ENCODE peak calls at places on chromosomes 7 and 10, in seven cellular contexts. Q is heart left ventricle, G is left lung, I is HCT116, K is brain microvascular endothelial cell, D is OCI-LY7, M is H9. N is an unnamed sample.
A peak's percentile ranks its signal among the peaks of the same experiment; 100 is the strongest.

GRCh38 chr7:99275496-99275895 is 2.9 kb downstream of the MYH16 start:
- DNase-seq in Q (no peak), G (no peak), I (no peak), K (no peak), D (no peak), M (no peak), N (no peak)

GRCh38 chr7:19747740-19748339 is 25.6 kb downstream of the TMEM196 start:
- DNase-seq in Q (no peak), G (no peak), I (peak; percentile 49), K (peak; percentile 1), D (peak; percentile 34), M (no peak), N (peak; percentile 36)

GRCh38 chr7:27191081-27191715 is 6.2 kb upstream of the HOXA11 start:
- DNase-seq in Q (no peak), G (peak; percentile 21), I (no peak), K (no peak), D (no peak), M (peak; percentile 31), N (no peak)

GRCh38 chr10:132551093-132551807 is 13.7 kb downstream of the INPP5A start:
- DNase-seq in Q (no peak), G (peak; percentile 43), I (no peak), K (no peak), D (peak; percentile 84), M (no peak), N (no peak)

GRCh38 chr7:111499027-111499426 is 63.3 kb downstream of the IMMP2L start:
- DNase-seq in Q (no peak), G (no peak), I (peak; percentile 7), K (peak; percentile 89), D (no peak), M (no peak), N (peak; percentile 95)

GRCh38 chr7:5629941-5630340 is 151.5 kb downstream of the RNF216 start:
- DNase-seq in Q (no peak), G (no peak), I (peak; percentile 7), K (peak; percentile 75), D (no peak), M (no peak), N (peak; percentile 79)

GRCh38 chr7:117165656-117166055 is 157.2 kb downstream of the WNT2 start:
- DNase-seq in Q (peak; percentile 18), G (peak; percentile 46), I (no peak), K (no peak), D (no peak), M (no peak), N (no peak)

GRCh38 chr10:34494012-34494411 is 321.1 kb downstream of the PARD3 start:
- DNase-seq in Q (no peak), G (no peak), I (no peak), K (no peak), D (no peak), M (no peak), N (peak; percentile 71)

GRCh38 chr10:96548589-96548988 is 34.9 kb upstream of the TLL2 start:
- DNase-seq in Q (no peak), G (no peak), I (no peak), K (no peak), D (no peak), M (no peak), N (no peak)

GRCh38 chr7:4837041-4837813 is 24.6 kb downstream of the PAPOLB start:
- DNase-seq in Q (no peak), G (no peak), I (no peak), K (peak; percentile 56), D (no peak), M (no peak), N (no peak)

GRCh38 chr10:100482181-100482833 is 19.5 kb downstream of the WNT8B start:
- DNase-seq in Q (peak; percentile 59), G (peak; percentile 70), I (peak; percentile 13), K (peak; percentile 48), D (peak; percentile 48), M (peak; percentile 88), N (peak; percentile 46)

GRCh38 chr10:132421377-132422168 is 24.6 kb downstream of the PWWP2B start:
- DNase-seq in Q (peak; percentile 82), G (peak; percentile 91), I (no peak), K (peak; percentile 27), D (peak; percentile 83), M (no peak), N (peak; percentile 74)

GRCh38 chr10:96365571-96365970 is 6.8 kb upstream of the OPALIN start:
- DNase-seq in Q (no peak), G (no peak), I (no peak), K (no peak), D (no peak), M (no peak), N (no peak)

GRCh38 chr10:4213441-4213840 is 428.4 kb upstream of the KLF6 start:
- DNase-seq in Q (no peak), G (no peak), I (no peak), K (no peak), D (no peak), M (no peak), N (no peak)

GRCh38 chr10:42991442-42992098 is 85.3 kb upstream of the RET start:
- DNase-seq in Q (peak; percentile 3), G (no peak), I (no peak), K (no peak), D (no peak), M (no peak), N (no peak)

GRCh38 chr10:69392481-69393000 is 24.2 kb downstream of the TACR2 start:
- DNase-seq in Q (peak; percentile 83), G (peak; percentile 86), I (peak; percentile 65), K (peak; percentile 64), D (peak; percentile 83), M (peak; percentile 95), N (peak; percentile 93)

GRCh38 chr7:64863969-64864368 is 39.1 kb upstream of the ZNF273 start:
- DNase-seq in Q (no peak), G (no peak), I (no peak), K (no peak), D (no peak), M (peak; percentile 3), N (no peak)

GRCh38 chr10:13366891-13367290 is 18.8 kb upstream of the SEPHS1 start:
- DNase-seq in Q (no peak), G (no peak), I (no peak), K (no peak), D (no peak), M (no peak), N (no peak)

GRCh38 chr10:57494481-57494880 is 773.2 kb downstream of the IPMK start:
- DNase-seq in Q (no peak), G (no peak), I (no peak), K (no peak), D (no peak), M (no peak), N (no peak)

GRCh38 chr10:49611815-49612512 is 1.9 kb downstream of the SLC18A3 start:
- DNase-seq in Q (no peak), G (no peak), I (no peak), K (no peak), D (no peak), M (peak; percentile 37), N (no peak)

GRCh38 chr7:5643280-5643679 is 138.2 kb downstream of the RNF216 start:
- DNase-seq in Q (peak; percentile 51), G (no peak), I (no peak), K (peak; percentile 30), D (no peak), M (peak; percentile 63), N (peak; percentile 36)

GRCh38 chr7:102864958-102865357 is 47.8 kb upstream of the LRRC17 start:
- DNase-seq in Q (no peak), G (no peak), I (no peak), K (no peak), D (no peak), M (no peak), N (no peak)

GRCh38 chr10:99912057-99912456 is 97.7 kb downstream of the DNMBP start:
- DNase-seq in Q (no peak), G (no peak), I (no peak), K (no peak), D (no peak), M (no peak), N (no peak)

DNA sequence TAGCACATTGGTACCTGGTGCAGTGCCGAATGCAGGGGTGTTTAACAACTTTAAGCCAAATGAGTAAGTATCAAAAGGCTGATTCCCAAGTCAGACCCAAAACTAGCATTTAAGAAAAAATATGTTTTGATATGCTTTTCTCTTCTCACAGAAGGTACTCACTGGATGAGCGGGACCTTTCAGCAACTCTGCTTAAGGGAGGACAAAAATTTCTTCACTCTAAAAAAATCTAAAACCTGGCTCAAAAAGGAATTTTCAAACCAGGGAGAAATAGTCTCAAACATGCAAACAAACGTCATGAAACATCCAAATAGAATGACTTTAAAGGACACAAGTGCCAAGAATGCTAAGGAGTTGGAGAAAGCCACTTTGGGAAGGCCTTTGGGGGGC is 962.1 kb downstream of the KCNMA1 start:
- DNase-seq in Q (no peak), G (no peak), I (no peak), K (no peak), D (no peak), M (no peak), N (no peak)
- TF ChIP-seq CTCF in Q (no peak), G (no peak), I (no peak), K (no peak), D (no peak), M (no peak), N (no peak)

DNA sequence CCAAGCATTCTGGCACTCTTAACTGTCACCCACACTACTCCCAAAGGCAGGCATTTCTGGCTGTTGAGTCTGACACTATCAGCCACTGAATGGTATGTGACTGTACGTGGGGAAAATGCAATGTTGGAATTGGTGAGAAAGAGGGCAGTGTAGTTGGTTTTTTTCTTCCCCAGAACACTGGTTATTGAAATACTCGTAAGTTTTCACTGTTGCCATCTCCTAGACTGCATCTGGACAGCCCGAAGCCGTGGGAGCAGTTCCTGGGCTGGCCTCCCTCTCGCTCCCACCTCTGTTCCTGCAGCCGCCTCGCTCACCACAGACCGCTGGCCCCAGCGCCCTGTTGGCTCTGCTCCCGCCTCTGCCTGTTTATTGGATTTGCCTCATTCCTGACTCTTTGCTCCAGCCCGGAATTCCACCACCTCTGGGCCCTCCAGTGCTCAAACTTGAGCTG is 5.7 kb downstream of the PLCE1 start:
- DNase-seq in Q (peak; percentile 50), G (no peak), I (no peak), K (peak; percentile 47), D (no peak), M (peak; percentile 39), N (no peak)
- H3K27ac ChIP-seq in Q (no peak overlapping the region), G (no peak overlapping the region), I (no peak overlapping the region), K (no peak overlapping the region), D (no peak overlapping the region), M (no peak overlapping the region), N (no peak overlapping the region)

GRCh38 chr10:78150756-78151155 is 117.1 kb downstream of the RPS24 start:
- DNase-seq in Q (no peak), G (no peak), I (no peak), K (no peak), D (no peak), M (no peak), N (no peak)

DNA sequence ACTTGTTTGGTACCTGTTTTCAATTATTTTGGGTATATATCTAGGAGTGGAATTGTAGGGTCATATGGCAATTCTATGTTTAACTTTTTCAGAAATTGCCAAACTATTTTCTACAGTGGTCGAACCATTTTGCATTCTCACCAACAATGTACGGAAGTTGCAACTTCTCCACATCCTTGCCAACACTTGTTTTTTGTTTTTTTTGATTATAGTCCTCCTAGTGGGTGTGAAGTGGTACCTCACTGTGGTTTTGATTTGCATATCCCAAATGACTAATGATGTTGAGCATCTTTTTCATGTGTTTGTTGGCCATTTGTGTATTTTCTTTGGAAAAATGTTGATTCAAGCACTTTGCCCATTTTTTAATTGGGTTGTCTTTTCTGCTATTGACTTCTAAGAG is 122.1 kb downstream of the RPS24 start:
- DNase-seq in Q (no peak), G (no peak), I (no peak), K (no peak), D (no peak), M (no peak), N (no peak)
- TF ChIP-seq CTCF in Q (no peak), G (no peak), I (peak; percentile 30), K (no peak), D (no peak), M (peak; percentile 54), N (no peak)

GRCh38 chr7:69677905-69678793 is 79.9 kb downstream of the AUTS2 start:
- DNase-seq in Q (no peak), G (no peak), I (no peak), K (no peak), D (no peak), M (no peak), N (no peak)
- H3K27ac ChIP-seq in Q (no peak overlapping the region), G (no peak overlapping the region), I (no peak overlapping the region), K (no peak overlapping the region), D (no peak overlapping the region), M (no peak overlapping the region), N (no peak overlapping the region)